ENCODE peak calls at places on chromosomes 1 and 21, in seven cellular contexts. One of them, this sample, is unnamed.

GRCh38 chr1:231986631-231987291 is 360.2 kb downstream of the DISC1 start:
- DNase-seq in aorta: no peak
- DNase-seq in colonic mucosa: no peak
- DNase-seq in effector memory CD4-positive, alpha-beta T cell: no peak
- DNase-seq in MG63: no peak
- DNase-seq in tibial nerve: no peak
- DNase-seq in lower leg skin: no peak
- DNase-seq in this sample: no peak

GRCh38 chr1:84669831-84670230 is 20.4 kb downstream of the SSX2IP start:
- DNase-seq in aorta: no peak
- DNase-seq in colonic mucosa: no peak
- DNase-seq in effector memory CD4-positive, alpha-beta T cell: no peak
- DNase-seq in MG63: no peak
- DNase-seq in tibial nerve: no peak
- DNase-seq in lower leg skin: no peak
- DNase-seq in this sample: no peak

GRCh38 chr1:227944931-227945890 is 2.5 kb downstream of the WNT9A start:
- DNase-seq in aorta: no peak
- DNase-seq in colonic mucosa: peak; percentile 18
- DNase-seq in effector memory CD4-positive, alpha-beta T cell: no peak
- DNase-seq in MG63: peak; percentile 83
- DNase-seq in tibial nerve: no peak
- DNase-seq in lower leg skin: peak; percentile 78
- DNase-seq in this sample: no peak

GRCh38 chr1:28602536-28603439 is 10.7 kb downstream of the RAB42 start:
- DNase-seq in aorta: peak; percentile 69
- DNase-seq in colonic mucosa: peak; percentile 65
- DNase-seq in effector memory CD4-positive, alpha-beta T cell: no peak
- DNase-seq in MG63: peak; percentile 49
- DNase-seq in tibial nerve: peak; percentile 82
- DNase-seq in lower leg skin: no peak
- DNase-seq in this sample: no peak

GRCh38 chr1:161115132-161115711 is 2.6 kb downstream of the PFDN2 start:
- DNase-seq in aorta: no peak
- DNase-seq in colonic mucosa: no peak
- DNase-seq in effector memory CD4-positive, alpha-beta T cell: no peak
- DNase-seq in MG63: peak; percentile 83
- DNase-seq in tibial nerve: no peak
- DNase-seq in lower leg skin: no peak
- DNase-seq in this sample: no peak

GRCh38 chr1:56330400-56331026 is 248.8 kb downstream of the PLPP3 start:
- DNase-seq in aorta: no peak
- DNase-seq in colonic mucosa: no peak
- DNase-seq in effector memory CD4-positive, alpha-beta T cell: no peak
- DNase-seq in MG63: no peak
- DNase-seq in tibial nerve: no peak
- DNase-seq in lower leg skin: no peak
- DNase-seq in this sample: no peak

GRCh38 chr1:155131285-155131684 is 3.6 kb downstream of the EFNA1 start:
- DNase-seq in aorta: no peak
- DNase-seq in colonic mucosa: no peak
- DNase-seq in effector memory CD4-positive, alpha-beta T cell: no peak
- DNase-seq in MG63: no peak
- DNase-seq in tibial nerve: no peak
- DNase-seq in lower leg skin: no peak
- DNase-seq in this sample: peak; percentile 58

GRCh38 chr1:211336161-211336560 is 9.5 kb downstream of the TRAF5 start:
- DNase-seq in aorta: no peak
- DNase-seq in colonic mucosa: peak; percentile 64
- DNase-seq in effector memory CD4-positive, alpha-beta T cell: no peak
- DNase-seq in MG63: no peak
- DNase-seq in tibial nerve: no peak
- DNase-seq in lower leg skin: no peak
- DNase-seq in this sample: no peak

GRCh38 chr1:153796786-153797659 is 21.8 kb downstream of the SLC27A3 start:
- DNase-seq in aorta: peak; percentile 83
- DNase-seq in colonic mucosa: peak; percentile 92
- DNase-seq in effector memory CD4-positive, alpha-beta T cell: peak; percentile 59
- DNase-seq in MG63: peak; percentile 59
- DNase-seq in tibial nerve: peak; percentile 97
- DNase-seq in lower leg skin: peak; percentile 96
- DNase-seq in this sample: peak; percentile 67

GRCh38 chr1:162292422-162292849 is 84.2 kb downstream of the SPATA46 start:
- DNase-seq in aorta: no peak
- DNase-seq in colonic mucosa: no peak
- DNase-seq in effector memory CD4-positive, alpha-beta T cell: no peak
- DNase-seq in MG63: no peak
- DNase-seq in tibial nerve: no peak
- DNase-seq in lower leg skin: no peak
- DNase-seq in this sample: no peak

GRCh38 chr1:169201084-169201619 is 94.7 kb downstream of the ATP1B1 start:
- DNase-seq in aorta: no peak
- DNase-seq in colonic mucosa: no peak
- DNase-seq in effector memory CD4-positive, alpha-beta T cell: no peak
- DNase-seq in MG63: no peak
- DNase-seq in tibial nerve: no peak
- DNase-seq in lower leg skin: no peak
- DNase-seq in this sample: no peak

GRCh38 chr1:72412286-72412685 is 129.9 kb upstream of the NEGR1 start:
- DNase-seq in aorta: no peak
- DNase-seq in colonic mucosa: no peak
- DNase-seq in effector memory CD4-positive, alpha-beta T cell: no peak
- DNase-seq in MG63: peak; percentile 2
- DNase-seq in tibial nerve: no peak
- DNase-seq in lower leg skin: no peak
- DNase-seq in this sample: no peak

GRCh38 chr1:67336783-67337182 is 29.1 kb downstream of the IL12RB2 start:
- DNase-seq in aorta: no peak
- DNase-seq in colonic mucosa: no peak
- DNase-seq in effector memory CD4-positive, alpha-beta T cell: peak; percentile 12
- DNase-seq in MG63: no peak
- DNase-seq in tibial nerve: no peak
- DNase-seq in lower leg skin: no peak
- DNase-seq in this sample: no peak

GRCh38 chr1:22612657-22613056 is 23.8 kb upstream of the C1QA start:
- DNase-seq in aorta: no peak
- DNase-seq in colonic mucosa: no peak
- DNase-seq in effector memory CD4-positive, alpha-beta T cell: no peak
- DNase-seq in MG63: no peak
- DNase-seq in tibial nerve: no peak
- DNase-seq in lower leg skin: no peak
- DNase-seq in this sample: no peak

GRCh38 chr1:197173571-197174482 is 27.4 kb upstream of the ASPM start:
- DNase-seq in aorta: no peak
- DNase-seq in colonic mucosa: no peak
- DNase-seq in effector memory CD4-positive, alpha-beta T cell: no peak
- DNase-seq in MG63: no peak
- DNase-seq in tibial nerve: no peak
- DNase-seq in lower leg skin: no peak
- DNase-seq in this sample: no peak

GRCh38 chr1:161784963-161785362 is 18.8 kb downstream of the ATF6 start:
- DNase-seq in aorta: peak; percentile 74
- DNase-seq in colonic mucosa: no peak
- DNase-seq in effector memory CD4-positive, alpha-beta T cell: no peak
- DNase-seq in MG63: no peak
- DNase-seq in tibial nerve: no peak
- DNase-seq in lower leg skin: no peak
- DNase-seq in this sample: no peak

GRCh38 chr1:152107984-152108898 is 7.0 kb downstream of the TCHH start:
- DNase-seq in aorta: peak; percentile 58
- DNase-seq in colonic mucosa: peak; percentile 44
- DNase-seq in effector memory CD4-positive, alpha-beta T cell: no peak
- DNase-seq in MG63: peak; percentile 40
- DNase-seq in tibial nerve: no peak
- DNase-seq in lower leg skin: no peak
- DNase-seq in this sample: peak; percentile 23

GRCh38 chr1:20255666-20256065 is 35.0 kb upstream of the VWA5B1 start:
- DNase-seq in aorta: no peak
- DNase-seq in colonic mucosa: peak; percentile 82
- DNase-seq in effector memory CD4-positive, alpha-beta T cell: no peak
- DNase-seq in MG63: peak; percentile 78
- DNase-seq in tibial nerve: no peak
- DNase-seq in lower leg skin: no peak
- DNase-seq in this sample: no peak

GRCh38 chr1:32372149-32372756 is 9.9 kb downstream of the TSSK3 start:
- DNase-seq in aorta: no peak
- DNase-seq in colonic mucosa: no peak
- DNase-seq in effector memory CD4-positive, alpha-beta T cell: peak; percentile 57
- DNase-seq in MG63: no peak
- DNase-seq in tibial nerve: no peak
- DNase-seq in lower leg skin: no peak
- DNase-seq in this sample: no peak

DNA sequence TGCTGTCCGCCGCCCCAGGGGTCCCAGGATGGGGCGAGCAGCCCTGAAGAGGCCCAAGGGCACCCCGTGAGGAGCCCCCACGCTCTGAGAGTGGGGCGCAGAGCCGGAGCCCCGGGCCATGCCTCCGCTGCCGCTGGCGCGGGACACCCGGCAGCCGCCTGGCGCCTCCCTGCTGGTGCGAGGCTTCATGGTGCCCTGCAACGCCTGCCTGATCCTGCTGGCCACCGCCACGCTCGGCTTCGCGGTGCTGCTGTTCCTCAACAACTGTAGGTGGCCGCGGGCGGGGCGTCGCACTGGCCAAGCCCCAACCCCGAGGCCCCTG is 14.5 kb downstream of the AGRN start:
- DNase-seq in aorta: no peak
- DNase-seq in colonic mucosa: no peak
- DNase-seq in effector memory CD4-positive, alpha-beta T cell: no peak
- DNase-seq in MG63: no peak
- DNase-seq in tibial nerve: no peak
- DNase-seq in lower leg skin: no peak
- DNase-seq in this sample: no peak
- H3K4me3 ChIP-seq in aorta: no peak overlapping the region
- H3K4me3 ChIP-seq in colonic mucosa: no peak overlapping the region
- H3K4me3 ChIP-seq in effector memory CD4-positive, alpha-beta T cell: no peak overlapping the region
- H3K4me3 ChIP-seq in MG63: no peak overlapping the region
- H3K4me3 ChIP-seq in tibial nerve: no peak overlapping the region
- H3K4me3 ChIP-seq in lower leg skin: no peak overlapping the region
- H3K4me3 ChIP-seq in this sample: peak overlapping the region; percentile 68

DNA sequence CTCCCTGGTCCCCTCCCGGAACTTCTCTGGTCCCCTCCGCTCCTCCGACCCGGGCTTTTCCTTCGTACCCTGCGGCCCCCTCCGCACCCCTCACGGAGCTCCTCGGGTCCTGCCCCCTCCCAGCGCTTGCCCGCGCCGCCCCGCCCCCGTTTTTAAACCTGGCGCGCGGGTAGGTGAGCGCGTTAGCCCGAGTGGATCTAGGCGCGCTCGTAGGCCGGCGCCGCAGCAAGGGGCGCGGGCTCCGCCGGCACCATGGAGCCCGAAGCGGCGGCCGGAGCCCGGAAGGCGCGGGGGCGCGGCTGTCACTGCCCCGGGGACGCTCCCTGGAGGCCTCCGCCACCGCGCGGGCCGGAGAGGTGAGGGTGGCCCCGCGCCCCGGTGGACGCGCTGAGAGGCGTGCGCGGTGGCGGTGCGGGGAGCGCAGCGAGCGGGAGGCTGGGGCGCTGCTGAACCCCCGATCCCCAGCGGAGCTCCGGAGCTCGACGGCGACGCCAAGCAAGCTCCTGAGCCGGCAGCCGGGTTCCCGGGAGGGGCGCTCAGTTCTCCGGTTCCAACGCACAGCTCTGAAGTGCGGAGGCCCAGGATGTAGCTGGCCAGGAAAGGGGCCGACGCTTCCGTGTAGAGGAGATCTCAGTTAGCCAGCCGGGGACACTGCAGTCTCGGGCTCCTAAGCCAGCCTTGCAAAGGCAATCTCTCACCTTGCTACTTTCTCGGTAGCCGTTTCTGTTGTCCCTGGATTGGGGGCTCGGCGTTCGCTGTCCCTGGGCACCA is at the start of gene RIPPLY3:
- DNase-seq in aorta: no peak
- DNase-seq in colonic mucosa: no peak
- DNase-seq in effector memory CD4-positive, alpha-beta T cell: no peak
- DNase-seq in MG63: peak; percentile 30
- DNase-seq in tibial nerve: no peak
- DNase-seq in lower leg skin: peak; percentile 81
- DNase-seq in this sample: no peak
- H3K4me3 ChIP-seq in aorta: peak within 1 kb of the TSS; percentile 22
- H3K4me3 ChIP-seq in colonic mucosa: peak within 1 kb of the TSS; percentile 45
- H3K4me3 ChIP-seq in effector memory CD4-positive, alpha-beta T cell: peak within 1 kb of the TSS; percentile 61
- H3K4me3 ChIP-seq in MG63: peak within 1 kb of the TSS; percentile 20
- H3K4me3 ChIP-seq in tibial nerve: peak within 1 kb of the TSS; percentile 32
- H3K4me3 ChIP-seq in lower leg skin: peak within 1 kb of the TSS; percentile 49
- H3K4me3 ChIP-seq in this sample: peak within 1 kb of the TSS; percentile 65

GRCh38 chr21:41726058-41726558 is 40.7 kb downstream of the RIPK4 start:
- DNase-seq in aorta: peak; percentile 57
- DNase-seq in colonic mucosa: no peak
- DNase-seq in effector memory CD4-positive, alpha-beta T cell: no peak
- DNase-seq in MG63: no peak
- DNase-seq in tibial nerve: no peak
- DNase-seq in lower leg skin: no peak
- DNase-seq in this sample: no peak

GRCh38 chr21:41725421-41726021 is 41.3 kb downstream of the RIPK4 start:
- DNase-seq in aorta: no peak
- DNase-seq in colonic mucosa: no peak
- DNase-seq in effector memory CD4-positive, alpha-beta T cell: no peak
- DNase-seq in MG63: no peak
- DNase-seq in tibial nerve: no peak
- DNase-seq in lower leg skin: no peak
- DNase-seq in this sample: no peak

GRCh38 chr21:41727784-41728763 is 38.8 kb downstream of the RIPK4 start:
- DNase-seq in aorta: no peak
- DNase-seq in colonic mucosa: no peak
- DNase-seq in effector memory CD4-positive, alpha-beta T cell: no peak
- DNase-seq in MG63: no peak
- DNase-seq in tibial nerve: no peak
- DNase-seq in lower leg skin: no peak
- DNase-seq in this sample: no peak

GRCh38 chr21:41726630-41726969 is 40.3 kb downstream of the RIPK4 start:
- DNase-seq in aorta: no peak
- DNase-seq in colonic mucosa: no peak
- DNase-seq in effector memory CD4-positive, alpha-beta T cell: no peak
- DNase-seq in MG63: no peak
- DNase-seq in tibial nerve: no peak
- DNase-seq in lower leg skin: no peak
- DNase-seq in this sample: no peak

GRCh38 chr21:41726970-41727783 is 39.7 kb downstream of the RIPK4 start:
- DNase-seq in aorta: peak; percentile 92
- DNase-seq in colonic mucosa: no peak
- DNase-seq in effector memory CD4-positive, alpha-beta T cell: no peak
- DNase-seq in MG63: peak; percentile 88
- DNase-seq in tibial nerve: peak; percentile 73
- DNase-seq in lower leg skin: peak; percentile 93
- DNase-seq in this sample: peak; percentile 69
- H3K4me3 ChIP-seq in aorta: no peak overlapping the region
- H3K4me3 ChIP-seq in colonic mucosa: no peak overlapping the region
- H3K4me3 ChIP-seq in effector memory CD4-positive, alpha-beta T cell: no peak overlapping the region
- H3K4me3 ChIP-seq in MG63: no peak overlapping the region
- H3K4me3 ChIP-seq in tibial nerve: no peak overlapping the region
- H3K4me3 ChIP-seq in lower leg skin: no peak overlapping the region
- H3K4me3 ChIP-seq in this sample: no peak overlapping the region

GRCh38 chr1:225892307-225892706 is 3.4 kb upstream of the LEFTY1 start:
- DNase-seq in aorta: no peak
- DNase-seq in colonic mucosa: no peak
- DNase-seq in effector memory CD4-positive, alpha-beta T cell: no peak
- DNase-seq in MG63: no peak
- DNase-seq in tibial nerve: no peak
- DNase-seq in lower leg skin: no peak
- DNase-seq in this sample: no peak
- H3K4me3 ChIP-seq in aorta: no peak overlapping the region
- H3K4me3 ChIP-seq in colonic mucosa: no peak overlapping the region
- H3K4me3 ChIP-seq in effector memory CD4-positive, alpha-beta T cell: no peak overlapping the region
- H3K4me3 ChIP-seq in MG63: no peak overlapping the region
- H3K4me3 ChIP-seq in tibial nerve: no peak overlapping the region
- H3K4me3 ChIP-seq in lower leg skin: no peak overlapping the region
- H3K4me3 ChIP-seq in this sample: no peak overlapping the region